ENCODE peak calls at places on chromosomes 11 and 22, in nine cellular contexts. One of them, this sample, is unnamed.

GRCh38 chr11:103805688-103806009 is 230.8 kb upstream of the DDI1 start:
- DNase-seq in astrocyte of the spinal cord: no peak
- DNase-seq in skeletal muscle cell: no peak
- DNase-seq in astrocyte: no peak
- DNase-seq in AG10803: no peak
- DNase-seq in A673: no peak
- DNase-seq in SK-N-SH: no peak
- DNase-seq in small intestine: no peak
- DNase-seq in CD8-positive, alpha-beta T cell: no peak
- DNase-seq in this sample: no peak

GRCh38 chr11:65867284-65868071 is 5.1 kb downstream of the EFEMP2 start:
- DNase-seq in astrocyte of the spinal cord: no peak
- DNase-seq in skeletal muscle cell: no peak
- DNase-seq in astrocyte: no peak
- DNase-seq in AG10803: no peak
- DNase-seq in A673: no peak
- DNase-seq in SK-N-SH: peak
- DNase-seq in small intestine: no peak
- DNase-seq in CD8-positive, alpha-beta T cell: no peak
- DNase-seq in this sample: no peak

GRCh38 chr22:21025266-21025665 is 7.1 kb downstream of the SLC7A4 start:
- DNase-seq in astrocyte of the spinal cord: no peak
- DNase-seq in skeletal muscle cell: no peak
- DNase-seq in astrocyte: no peak
- DNase-seq in AG10803: no peak
- DNase-seq in A673: no peak
- DNase-seq in SK-N-SH: no peak
- DNase-seq in small intestine: no peak
- DNase-seq in CD8-positive, alpha-beta T cell: no peak
- DNase-seq in this sample: no peak

GRCh38 chr11:18005376-18006129 is 7.3 kb downstream of the SERGEF start:
- DNase-seq in astrocyte of the spinal cord: no peak
- DNase-seq in skeletal muscle cell: no peak
- DNase-seq in astrocyte: no peak
- DNase-seq in AG10803: peak
- DNase-seq in A673: no peak
- DNase-seq in SK-N-SH: no peak
- DNase-seq in small intestine: no peak
- DNase-seq in CD8-positive, alpha-beta T cell: no peak
- DNase-seq in this sample: no peak

GRCh38 chr11:90426442-90426841 is 203.6 kb upstream of the CHORDC1 start:
- DNase-seq in astrocyte of the spinal cord: no peak
- DNase-seq in skeletal muscle cell: no peak
- DNase-seq in astrocyte: no peak
- DNase-seq in AG10803: no peak
- DNase-seq in A673: no peak
- DNase-seq in SK-N-SH: no peak
- DNase-seq in small intestine: no peak
- DNase-seq in CD8-positive, alpha-beta T cell: no peak
- DNase-seq in this sample: no peak

GRCh38 chr11:30143098-30143705 is 87.6 kb upstream of the FSHB start:
- DNase-seq in astrocyte of the spinal cord: peak
- DNase-seq in skeletal muscle cell: no peak
- DNase-seq in astrocyte: no peak
- DNase-seq in AG10803: peak
- DNase-seq in A673: peak
- DNase-seq in SK-N-SH: peak
- DNase-seq in small intestine: peak
- DNase-seq in CD8-positive, alpha-beta T cell: no peak
- DNase-seq in this sample: peak

GRCh38 chr11:71086687-71087258 is 165.6 kb downstream of the SHANK2 start:
- DNase-seq in astrocyte of the spinal cord: peak
- DNase-seq in skeletal muscle cell: no peak
- DNase-seq in astrocyte: no peak
- DNase-seq in AG10803: peak
- DNase-seq in A673: peak
- DNase-seq in SK-N-SH: peak
- DNase-seq in small intestine: peak
- DNase-seq in CD8-positive, alpha-beta T cell: no peak
- DNase-seq in this sample: peak

GRCh38 chr11:121555172-121555571 is 102.4 kb upstream of the SORL1-AS1 start:
- DNase-seq in astrocyte of the spinal cord: no peak
- DNase-seq in skeletal muscle cell: no peak
- DNase-seq in astrocyte: no peak
- DNase-seq in AG10803: no peak
- DNase-seq in A673: no peak
- DNase-seq in SK-N-SH: peak
- DNase-seq in small intestine: no peak
- DNase-seq in CD8-positive, alpha-beta T cell: no peak
- DNase-seq in this sample: no peak

GRCh38 chr11:116707250-116707649 is 65.5 kb downstream of the BUD13 start:
- DNase-seq in astrocyte of the spinal cord: no peak
- DNase-seq in skeletal muscle cell: no peak
- DNase-seq in astrocyte: no peak
- DNase-seq in AG10803: no peak
- DNase-seq in A673: no peak
- DNase-seq in SK-N-SH: no peak
- DNase-seq in small intestine: peak
- DNase-seq in CD8-positive, alpha-beta T cell: no peak
- DNase-seq in this sample: no peak

GRCh38 chr11:130241697-130242096 is 73.0 kb downstream of the ZBTB44 start:
- DNase-seq in astrocyte of the spinal cord: no peak
- DNase-seq in skeletal muscle cell: no peak
- DNase-seq in astrocyte: no peak
- DNase-seq in AG10803: no peak
- DNase-seq in A673: no peak
- DNase-seq in SK-N-SH: peak
- DNase-seq in small intestine: no peak
- DNase-seq in CD8-positive, alpha-beta T cell: no peak
- DNase-seq in this sample: no peak

GRCh38 chr11:30006876-30007275 is 10.0 kb downstream of the KCNA4 start:
- DNase-seq in astrocyte of the spinal cord: no peak
- DNase-seq in skeletal muscle cell: no peak
- DNase-seq in astrocyte: no peak
- DNase-seq in AG10803: no peak
- DNase-seq in A673: no peak
- DNase-seq in SK-N-SH: no peak
- DNase-seq in small intestine: no peak
- DNase-seq in CD8-positive, alpha-beta T cell: no peak
- DNase-seq in this sample: no peak

GRCh38 chr11:2156416-2157182 is 4.4 kb downstream of the INS start:
- DNase-seq in astrocyte of the spinal cord: peak
- DNase-seq in skeletal muscle cell: no peak
- DNase-seq in astrocyte: peak
- DNase-seq in AG10803: peak
- DNase-seq in A673: peak
- DNase-seq in SK-N-SH: peak
- DNase-seq in small intestine: peak
- DNase-seq in CD8-positive, alpha-beta T cell: peak
- DNase-seq in this sample: peak

GRCh38 chr22:37340331-37341262 is 58.3 kb downstream of the CYTH4 start:
- DNase-seq in astrocyte of the spinal cord: no peak
- DNase-seq in skeletal muscle cell: no peak
- DNase-seq in astrocyte: no peak
- DNase-seq in AG10803: no peak
- DNase-seq in A673: no peak
- DNase-seq in SK-N-SH: no peak
- DNase-seq in small intestine: no peak
- DNase-seq in CD8-positive, alpha-beta T cell: no peak
- DNase-seq in this sample: no peak

GRCh38 chr22:42074153-42074750 is at the start of gene PHETA2:
- DNase-seq in astrocyte of the spinal cord: peak
- DNase-seq in skeletal muscle cell: no peak
- DNase-seq in astrocyte: no peak
- DNase-seq in AG10803: peak
- DNase-seq in A673: no peak
- DNase-seq in SK-N-SH: peak
- DNase-seq in small intestine: peak
- DNase-seq in CD8-positive, alpha-beta T cell: peak
- DNase-seq in this sample: peak

GRCh38 chr22:26751217-26751616 is 93.8 kb downstream of the MIAT start:
- DNase-seq in astrocyte of the spinal cord: peak
- DNase-seq in skeletal muscle cell: no peak
- DNase-seq in astrocyte: peak
- DNase-seq in AG10803: no peak
- DNase-seq in A673: no peak
- DNase-seq in SK-N-SH: no peak
- DNase-seq in small intestine: no peak
- DNase-seq in CD8-positive, alpha-beta T cell: no peak
- DNase-seq in this sample: peak

GRCh38 chr22:43921361-43921760 is 2.2 kb upstream of the PNPLA3 start:
- DNase-seq in astrocyte of the spinal cord: peak
- DNase-seq in skeletal muscle cell: peak
- DNase-seq in astrocyte: peak
- DNase-seq in AG10803: peak
- DNase-seq in A673: no peak
- DNase-seq in SK-N-SH: no peak
- DNase-seq in small intestine: no peak
- DNase-seq in CD8-positive, alpha-beta T cell: no peak
- DNase-seq in this sample: peak

GRCh38 chr22:32518848-32519247 is 44.2 kb downstream of the FBXO7 start:
- DNase-seq in astrocyte of the spinal cord: no peak
- DNase-seq in skeletal muscle cell: no peak
- DNase-seq in astrocyte: no peak
- DNase-seq in AG10803: no peak
- DNase-seq in A673: no peak
- DNase-seq in SK-N-SH: no peak
- DNase-seq in small intestine: peak
- DNase-seq in CD8-positive, alpha-beta T cell: no peak
- DNase-seq in this sample: no peak

GRCh38 chr11:16793009-16793408 is 54.6 kb downstream of the C11orf58 start:
- DNase-seq in astrocyte of the spinal cord: no peak
- DNase-seq in skeletal muscle cell: no peak
- DNase-seq in astrocyte: no peak
- DNase-seq in AG10803: no peak
- DNase-seq in A673: no peak
- DNase-seq in SK-N-SH: no peak
- DNase-seq in small intestine: no peak
- DNase-seq in CD8-positive, alpha-beta T cell: no peak
- DNase-seq in this sample: no peak

GRCh38 chr11:45332486-45332934 is 46.4 kb upstream of the SYT13 start:
- DNase-seq in astrocyte of the spinal cord: peak
- DNase-seq in skeletal muscle cell: no peak
- DNase-seq in astrocyte: peak
- DNase-seq in AG10803: peak
- DNase-seq in A673: peak
- DNase-seq in SK-N-SH: peak
- DNase-seq in small intestine: peak
- DNase-seq in CD8-positive, alpha-beta T cell: peak
- DNase-seq in this sample: peak

GRCh38 chr11:78733031-78733430 is 158.4 kb upstream of the NARS2 start:
- DNase-seq in astrocyte of the spinal cord: no peak
- DNase-seq in skeletal muscle cell: no peak
- DNase-seq in astrocyte: no peak
- DNase-seq in AG10803: peak
- DNase-seq in A673: no peak
- DNase-seq in SK-N-SH: no peak
- DNase-seq in small intestine: no peak
- DNase-seq in CD8-positive, alpha-beta T cell: no peak
- DNase-seq in this sample: no peak

GRCh38 chr22:22074634-22075381 is 92.2 kb upstream of the TOP3B start:
- DNase-seq in astrocyte of the spinal cord: no peak
- DNase-seq in skeletal muscle cell: no peak
- DNase-seq in astrocyte: no peak
- DNase-seq in AG10803: no peak
- DNase-seq in A673: no peak
- DNase-seq in SK-N-SH: no peak
- DNase-seq in small intestine: peak
- DNase-seq in CD8-positive, alpha-beta T cell: no peak
- DNase-seq in this sample: no peak

GRCh38 chr22:29002603-29003002 is 59.0 kb downstream of the C22orf31 start:
- DNase-seq in astrocyte of the spinal cord: no peak
- DNase-seq in skeletal muscle cell: no peak
- DNase-seq in astrocyte: no peak
- DNase-seq in AG10803: no peak
- DNase-seq in A673: no peak
- DNase-seq in SK-N-SH: peak
- DNase-seq in small intestine: no peak
- DNase-seq in CD8-positive, alpha-beta T cell: no peak
- DNase-seq in this sample: no peak
- H3K4me3 ChIP-seq in astrocyte of the spinal cord: no peak
- H3K4me3 ChIP-seq in skeletal muscle cell: no peak
- H3K4me3 ChIP-seq in astrocyte: no peak
- H3K4me3 ChIP-seq in AG10803: no peak
- H3K4me3 ChIP-seq in A673: no peak
- H3K4me3 ChIP-seq in SK-N-SH: no peak
- H3K4me3 ChIP-seq in small intestine: no peak
- H3K4me3 ChIP-seq in CD8-positive, alpha-beta T cell: no peak
- H3K4me3 ChIP-seq in this sample: no peak

GRCh38 chr11:13765886-13766285 is 97.4 kb downstream of the FAR1 start:
- DNase-seq in astrocyte of the spinal cord: no peak
- DNase-seq in skeletal muscle cell: no peak
- DNase-seq in astrocyte: no peak
- DNase-seq in AG10803: no peak
- DNase-seq in A673: no peak
- DNase-seq in SK-N-SH: no peak
- DNase-seq in small intestine: no peak
- DNase-seq in CD8-positive, alpha-beta T cell: no peak
- DNase-seq in this sample: no peak
- H3K4me3 ChIP-seq in astrocyte of the spinal cord: no peak
- H3K4me3 ChIP-seq in skeletal muscle cell: no peak
- H3K4me3 ChIP-seq in astrocyte: no peak
- H3K4me3 ChIP-seq in AG10803: no peak
- H3K4me3 ChIP-seq in A673: no peak
- H3K4me3 ChIP-seq in SK-N-SH: no peak
- H3K4me3 ChIP-seq in small intestine: no peak
- H3K4me3 ChIP-seq in CD8-positive, alpha-beta T cell: no peak
- H3K4me3 ChIP-seq in this sample: no peak

DNA sequence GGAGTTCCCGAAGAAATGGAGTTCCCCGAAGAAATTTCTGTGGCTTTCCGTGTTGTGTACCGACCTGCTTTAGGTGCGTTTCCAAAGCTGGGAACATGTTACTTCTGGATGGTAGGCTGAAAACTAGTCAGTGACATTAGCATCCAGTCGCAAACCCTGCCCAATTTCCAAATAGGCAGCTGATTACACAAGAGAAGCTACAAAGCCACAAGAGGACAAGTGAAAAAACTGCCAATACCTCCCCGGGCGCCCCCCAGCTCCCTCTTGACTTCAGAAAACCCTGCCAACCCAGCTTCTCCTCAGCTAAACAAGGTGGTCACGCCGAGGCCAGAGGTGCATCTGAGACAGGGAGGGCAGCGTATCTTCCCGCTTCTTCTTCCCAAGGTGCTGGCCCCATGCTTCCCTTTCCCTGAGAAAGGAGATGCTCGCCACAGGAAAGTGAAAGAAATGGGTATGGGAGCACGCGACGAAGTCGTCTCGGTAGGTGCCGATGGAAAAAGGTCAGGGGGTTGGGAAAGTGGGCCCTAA is 551 bp downstream of the AGBL2 start:
- DNase-seq in astrocyte of the spinal cord: peak
- DNase-seq in skeletal muscle cell: no peak
- DNase-seq in astrocyte: no peak
- DNase-seq in AG10803: peak
- DNase-seq in A673: peak
- DNase-seq in SK-N-SH: no peak
- DNase-seq in small intestine: peak
- DNase-seq in CD8-positive, alpha-beta T cell: no peak
- DNase-seq in this sample: peak
- H3K4me3 ChIP-seq in astrocyte of the spinal cord: peak
- H3K4me3 ChIP-seq in skeletal muscle cell: peak
- H3K4me3 ChIP-seq in astrocyte: peak
- H3K4me3 ChIP-seq in AG10803: peak
- H3K4me3 ChIP-seq in A673: peak
- H3K4me3 ChIP-seq in SK-N-SH: peak
- H3K4me3 ChIP-seq in small intestine: peak
- H3K4me3 ChIP-seq in CD8-positive, alpha-beta T cell: peak
- H3K4me3 ChIP-seq in this sample: peak

GRCh38 chr11:57482782-57483569 is 22.6 kb downstream of the RTN4RL2 start:
- DNase-seq in astrocyte of the spinal cord: no peak
- DNase-seq in skeletal muscle cell: no peak
- DNase-seq in astrocyte: no peak
- DNase-seq in AG10803: no peak
- DNase-seq in A673: peak
- DNase-seq in SK-N-SH: peak
- DNase-seq in small intestine: no peak
- DNase-seq in CD8-positive, alpha-beta T cell: no peak
- DNase-seq in this sample: no peak
- H3K4me3 ChIP-seq in astrocyte of the spinal cord: peak
- H3K4me3 ChIP-seq in skeletal muscle cell: peak
- H3K4me3 ChIP-seq in astrocyte: no peak
- H3K4me3 ChIP-seq in AG10803: peak
- H3K4me3 ChIP-seq in A673: peak
- H3K4me3 ChIP-seq in SK-N-SH: peak
- H3K4me3 ChIP-seq in small intestine: no peak
- H3K4me3 ChIP-seq in CD8-positive, alpha-beta T cell: peak
- H3K4me3 ChIP-seq in this sample: peak